ENCODE peak calls at places on chromosomes 7 and 10, in seven cellular contexts. W is body of pancreas; V is AML-193; S is coronary artery; A is RKO; F is stimulated activated CD8-positive, alpha-beta memory T cell treated with anti-CD3 and anti-CD28 coated beads, Interleukin-4, amount 100 ng/mL, for 24 hours; Z is left ventricle myocardium inferior. B is an unnamed sample.
A peak's percentile ranks its signal among the peaks of the same experiment; 100 is the strongest.

GRCh38 chr7:91850455-91850854 is 30.0 kb downstream of the MTERF1 start:
- DNase-seq in W (no peak), V (no peak), S (no peak), A (peak; percentile 49), F (no peak), Z (no peak), B (no peak)

GRCh38 chr7:110522751-110523200 is 568.2 kb upstream of the LRRN3 start:
- DNase-seq in W (no peak), V (no peak), S (no peak), A (no peak), F (no peak), Z (no peak), B (no peak)

GRCh38 chr10:124152781-124153600 is 59.6 kb upstream of the CHST15 start:
- DNase-seq in W (peak; percentile 31), V (no peak), S (no peak), A (peak; percentile 97), F (peak; percentile 13), Z (peak; percentile 31), B (no peak)

GRCh38 chr10:17335065-17335464 is 107.0 kb downstream of the VIM start:
- DNase-seq in W (no peak), V (no peak), S (no peak), A (peak; percentile 86), F (no peak), Z (no peak), B (no peak)

GRCh38 chr10:113049881-113050280 is 99.8 kb downstream of the TCF7L2 start:
- DNase-seq in W (no peak), V (no peak), S (no peak), A (no peak), F (no peak), Z (no peak), B (no peak)

GRCh38 chr7:650339-651031 is 76.0 kb upstream of the DNAAF5 start:
- DNase-seq in W (peak; percentile 33), V (no peak), S (peak; percentile 83), A (no peak), F (no peak), Z (peak; percentile 81), B (no peak)

GRCh38 chr7:48634116-48634632 is 290.2 kb upstream of the CDC14C start:
- DNase-seq in W (no peak), V (no peak), S (no peak), A (no peak), F (no peak), Z (no peak), B (no peak)

GRCh38 chr10:52956861-52957260 is 184.3 kb upstream of the MBL2 start:
- DNase-seq in W (no peak), V (no peak), S (no peak), A (no peak), F (no peak), Z (no peak), B (no peak)

GRCh38 chr10:58488921-58489320 is 23.8 kb upstream of the BICC1 start:
- DNase-seq in W (no peak), V (no peak), S (no peak), A (peak; percentile 9), F (no peak), Z (no peak), B (no peak)

GRCh38 chr7:86833360-86833759 is 189.7 kb downstream of the GRM3 start:
- DNase-seq in W (peak; percentile 24), V (no peak), S (no peak), A (no peak), F (no peak), Z (no peak), B (no peak)